ENCODE peak calls at places on chromosomes 11 and 22, in four cellular contexts. T is fibroblast of mammary gland, R is colonic mucosa, Y is IMR-90. F is an unnamed sample.

GRCh38 chr22:41538583-41538982 is 5.7 kb downstream of the POLR3H start:
- DNase-seq in R (no peak), T (no peak), Y (no peak), F (no peak)

GRCh38 chr11:111269146-111269868 is 23.8 kb downstream of the POU2AF2 start:
- DNase-seq in Y (no peak), T (no peak), R (no peak), F (no peak)

GRCh38 chr11:75242722-75243600 is 2.4 kb downstream of the TPBGL start:
- DNase-seq in R (no peak), Y (no peak), T (no peak), F (no peak)

GRCh38 chr11:119567667-119568582 is 145.0 kb upstream of the THY1 start:
- DNase-seq in T (peak; percentile 97), Y (peak; percentile 85), R (no peak), F (no peak)

GRCh38 chr22:23386245-23386631 is 193.9 kb downstream of the IGLL1 start:
- DNase-seq in Y (no peak), R (no peak), T (no peak), F (no peak)

GRCh38 chr22:21837184-21837979 is 30.1 kb downstream of the MAPK1 start:
- DNase-seq in T (peak; percentile 85), R (no peak), Y (peak; percentile 91), F (no peak)

GRCh38 chr11:121448431-121448941 is 3.6 kb upstream of the SORL1 start:
- DNase-seq in Y (peak; percentile 3), R (no peak), T (no peak), F (no peak)

GRCh38 chr11:62689421-62690183 is at the start of gene LRRN4CL:
- DNase-seq in Y (peak; percentile 86), R (peak; percentile 56), T (peak; percentile 97), F (no peak)

GRCh38 chr11:46972821-46973220 is 36.3 kb downstream of the CSTPP1 start:
- DNase-seq in T (no peak), Y (no peak), R (no peak), F (no peak)

GRCh38 chr11:89168396-89168795 is 9.3 kb upstream of the TYR start:
- DNase-seq in R (no peak), Y (no peak), T (no peak), F (no peak)

GRCh38 chr11:69891421-69892236 is 72.4 kb upstream of the FGF3 start:
- DNase-seq in T (no peak), R (peak; percentile 80), Y (peak; percentile 51), F (no peak)

GRCh38 chr11:31655483-31655882 is 145.9 kb downstream of the ELP4 start:
- DNase-seq in Y (peak; percentile 85), R (no peak), T (peak; percentile 83), F (no peak)

GRCh38 chr11:126357055-126357962 is 1.8 kb downstream of the ST3GAL4 start:
- DNase-seq in Y (no peak), T (no peak), R (no peak), F (no peak)

GRCh38 chr11:67276821-67277230 is 10.6 kb downstream of the GRK2 start:
- DNase-seq in R (peak; percentile 67), Y (peak; percentile 45), T (peak; percentile 67), F (no peak)

GRCh38 chr11:67278939-67279588 is 10.0 kb upstream of the ANKRD13D start:
- DNase-seq in Y (no peak), R (no peak), T (no peak), F (no peak)

GRCh38 chr11:67277231-67277961 is 11.1 kb downstream of the GRK2 start:
- DNase-seq in T (peak; percentile 65), Y (peak; percentile 64), R (peak; percentile 91), F (no peak)

GRCh38 chr11:67279589-67280340 is 9.3 kb upstream of the ANKRD13D start:
- DNase-seq in T (no peak), R (no peak), Y (no peak), F (no peak)

DNA sequence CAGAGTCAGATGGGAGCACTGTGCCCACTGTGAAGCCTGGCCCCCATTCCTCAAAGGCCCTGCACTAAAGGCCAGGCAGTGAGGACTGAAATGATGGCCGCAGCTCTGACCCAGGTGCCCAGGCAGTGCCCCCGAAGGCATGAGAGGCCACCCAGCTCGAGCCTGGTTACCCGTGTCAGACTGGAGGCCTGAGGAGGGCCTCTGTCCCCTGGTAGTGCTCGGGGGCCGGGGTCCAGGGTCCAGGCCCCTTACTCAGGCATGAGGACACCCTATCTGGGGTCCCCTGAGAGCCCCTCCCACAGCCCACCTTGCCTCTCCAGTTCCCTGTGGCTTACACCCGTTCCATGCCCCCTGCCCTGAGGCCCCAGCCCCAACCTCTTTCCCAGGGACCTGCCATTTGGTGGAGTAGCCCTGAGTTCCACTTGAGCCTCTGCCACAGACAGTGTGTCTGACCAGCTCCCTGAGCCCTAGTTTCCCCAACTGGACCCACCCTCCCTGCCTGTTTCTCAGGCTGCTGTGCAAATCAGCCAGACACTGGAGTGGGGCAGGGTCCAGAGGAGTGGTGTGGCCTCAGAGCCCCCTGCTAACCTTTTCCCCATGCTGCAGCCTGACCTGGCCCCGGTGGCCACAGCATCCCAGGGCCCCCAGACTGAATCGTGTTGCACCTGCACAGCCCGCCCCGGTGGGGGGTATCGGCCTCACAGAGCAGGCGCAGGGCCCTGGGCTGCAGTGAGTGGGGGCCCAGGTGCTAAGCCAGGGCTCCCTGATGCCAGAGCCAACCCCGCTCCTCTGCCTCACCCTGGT is 10.8 kb upstream of the ANKRD13D start:
- DNase-seq in Y (no peak), T (no peak), R (no peak), F (no peak)
- TF ChIP-seq CTCF in Y (no peak), T (no peak), R (no peak), F (no peak)

GRCh38 chr11:68324695-68325094 is 12.3 kb downstream of the LRP5 start:
- DNase-seq in R (no peak), Y (no peak), T (no peak), F (no peak)

GRCh38 chr11:68325894-68326220 is 13.5 kb downstream of the LRP5 start:
- DNase-seq in R (no peak), T (no peak), Y (no peak), F (no peak)

GRCh38 chr11:68324241-68324640 is 11.8 kb downstream of the LRP5 start:
- DNase-seq in R (no peak), Y (no peak), T (no peak), F (no peak)

GRCh38 chr11:68326334-68327215 is 14.2 kb downstream of the LRP5 start:
- DNase-seq in R (no peak), T (no peak), Y (no peak), F (no peak)

GRCh38 chr11:68325183-68325893 is 12.9 kb downstream of the LRP5 start:
- DNase-seq in R (no peak), T (no peak), Y (no peak), F (no peak)
- TF ChIP-seq CTCF in R (no peak), T (no peak), Y (no peak), F (no peak)

GRCh38 chr11:56234155-56234554 is at the start of gene OR5T2:
- DNase-seq in Y (no peak), R (no peak), T (no peak), F (no peak)
- TF ChIP-seq CTCF in Y (no peak), R (no peak), T (no peak), F (no peak)

DNA sequence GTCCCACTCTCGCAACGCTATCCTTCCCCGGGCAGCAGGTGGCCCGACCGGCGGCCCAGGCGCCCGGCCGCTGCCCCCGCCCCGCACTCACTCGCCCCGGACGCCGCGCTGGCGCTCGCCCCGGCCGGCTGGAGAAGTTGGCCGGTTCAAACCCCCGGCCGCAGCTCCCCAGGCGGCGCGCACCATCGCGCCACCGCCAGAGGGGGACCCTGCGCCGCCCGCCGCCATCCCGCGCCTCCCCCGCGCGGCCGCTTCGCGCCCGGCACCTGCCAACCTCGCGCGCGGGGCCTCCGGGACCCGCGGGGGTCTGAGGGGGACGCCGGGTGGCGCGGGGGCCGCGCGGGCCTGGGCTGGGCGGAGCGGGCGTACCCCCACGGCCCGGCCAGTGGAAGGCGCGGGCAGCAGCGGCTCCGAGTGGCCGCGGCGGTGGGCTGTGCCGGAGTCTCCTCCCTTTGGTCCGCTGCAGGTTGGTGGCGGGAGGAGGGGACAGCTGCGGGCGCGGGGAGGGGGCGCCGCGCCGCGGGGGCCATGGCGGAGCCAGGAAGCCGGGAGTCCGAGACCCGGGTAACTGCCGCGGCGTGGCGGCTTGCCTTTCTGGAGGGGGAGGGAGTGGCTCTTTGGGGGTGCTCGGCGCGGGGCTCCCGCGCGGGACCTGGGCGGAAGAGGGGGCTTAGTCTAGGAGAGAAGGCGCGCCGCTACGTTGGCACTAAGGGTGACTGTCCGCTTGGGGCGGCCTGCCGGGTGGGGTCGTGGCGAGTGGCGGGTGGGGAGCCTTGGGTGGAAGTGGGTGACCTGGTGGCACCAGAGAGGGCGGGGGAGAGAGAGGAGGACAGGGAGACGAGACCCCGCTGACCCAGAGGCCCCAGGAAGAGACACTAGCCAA is at the start of the genes MPST and TST:
- DNase-seq in T (peak; percentile 43), R (peak; percentile 80), Y (peak; percentile 61), F (peak; percentile 74)
- TF ChIP-seq CTCF in T (no peak), R (no peak), Y (peak; percentile 4), F (no peak)

GRCh38 chr11:33256031-33256807 is 962 bp upstream of the HIPK3 start:
- DNase-seq in R (no peak), T (no peak), Y (no peak), F (no peak)

GRCh38 chr11:33258631-33259184 is 1.5 kb downstream of the HIPK3 start:
- DNase-seq in T (peak; percentile 72), R (peak; percentile 46), Y (peak; percentile 56), F (no peak)

GRCh38 chr11:33257897-33258630 is 883 bp downstream of the HIPK3 start:
- DNase-seq in T (peak; percentile 89), Y (peak; percentile 83), R (peak; percentile 81), F (peak; percentile 48)

GRCh38 chr11:33256808-33257159 is 397 bp upstream of the HIPK3 start:
- DNase-seq in Y (no peak), T (no peak), R (no peak), F (no peak)

GRCh38 chr11:33257160-33257896 is at the start of gene HIPK3:
- DNase-seq in T (peak; percentile 64), Y (peak; percentile 68), R (peak; percentile 83), F (peak; percentile 70)
- TF ChIP-seq CTCF in T (no peak), Y (peak; percentile 55), R (no peak), F (no peak)

GRCh38 chr11:129317564-129317963 is 58.1 kb upstream of the BARX2 start:
- DNase-seq in Y (no peak), T (no peak), R (peak; percentile 42), F (no peak)

GRCh38 chr11:129316781-129317180 is 58.9 kb upstream of the BARX2 start:
- DNase-seq in Y (no peak), R (no peak), T (no peak), F (no peak)

GRCh38 chr11:129314381-129314780 is 61.3 kb upstream of the BARX2 start:
- DNase-seq in R (no peak), Y (no peak), T (no peak), F (no peak)

GRCh38 chr11:129313588-129314288 is 61.9 kb upstream of the BARX2 start:
- DNase-seq in T (peak; percentile 19), R (no peak), Y (peak; percentile 49), F (no peak)

GRCh38 chr11:129315781-129316579 is 59.7 kb upstream of the BARX2 start:
- DNase-seq in T (no peak), Y (no peak), R (peak; percentile 87), F (no peak)
- TF ChIP-seq CTCF in T (no peak), Y (no peak), R (no peak), F (no peak)